ENCODE peak calls at places on chromosome 17, in seven cellular contexts. E, C, L, K, N, D and I are unnamed samples.

GRCh38 chr17:51397361-51398127 is 137.2 kb downstream of the UTP18 start:
- DNase-seq in E (no peak), C (peak), L (no peak), K (no peak), N (no peak), D (no peak), I (no peak)

GRCh38 chr17:76397687-76398522 is 13.5 kb downstream of the SPHK1 start:
- DNase-seq in K (peak), N (peak), E (peak), D (peak), C (peak), L (peak), I (peak)

GRCh38 chr17:78112508-78113471 is 15.8 kb downstream of the TMC6 start:
- DNase-seq in E (peak), K (peak), D (peak), C (peak), N (peak), L (peak), I (peak)

GRCh38 chr17:69916761-69917160 is 158.3 kb upstream of the KCNJ16 start:
- DNase-seq in D (no peak), C (no peak), K (no peak), N (no peak), L (no peak), E (no peak), I (no peak)

GRCh38 chr17:42339221-42339620 is 49.0 kb downstream of the STAT3 start:
- DNase-seq in K (no peak), C (no peak), D (no peak), L (no peak), N (no peak), E (no peak), I (no peak)

GRCh38 chr17:43556292-43556691 is 10.2 kb upstream of the ETV4 start:
- DNase-seq in K (peak), L (no peak), E (no peak), D (no peak), C (peak), N (no peak), I (no peak)

GRCh38 chr17:32626371-32626770 is 139.6 kb downstream of the CDK5R1 start:
- DNase-seq in E (no peak), L (no peak), K (no peak), N (peak), C (no peak), D (no peak), I (no peak)

GRCh38 chr17:41917192-41917591 is 1.6 kb downstream of the ACLY start:
- DNase-seq in C (no peak), E (no peak), N (no peak), D (no peak), K (no peak), L (no peak), I (no peak)

GRCh38 chr17:40538019-40538935 is 27.0 kb downstream of the CCR7 start:
- DNase-seq in L (peak), N (no peak), D (no peak), C (no peak), E (no peak), K (no peak), I (peak)

GRCh38 chr17:64118452-64118979 is 11.4 kb downstream of the ERN1 start:
- DNase-seq in N (peak), L (peak), K (no peak), E (no peak), D (peak), C (no peak), I (no peak)